ENCODE peak calls at places on chromosome 10, in six cellular contexts. One of them, this sample, is unnamed.
A peak's percentile ranks its signal among the peaks of the same experiment; 100 is the strongest.

GRCh38 chr10:129467346-129468119 is 492 bp downstream of the MGMT start:
- DNase-seq in left ventricle myocardium inferior: no peak
- DNase-seq in GM12891: no peak
- DNase-seq in stimulated activated CD4-positive, alpha-beta T cell treated with anti-CD3 and anti-CD28 coated beads, Interleukin-2, amount 100 ng/mL, for 48 hours: no peak
- DNase-seq in NCI-H1092: no peak
- DNase-seq in GM23248: peak; percentile 52
- DNase-seq in this sample: no peak

GRCh38 chr10:59622320-59622901 is 87.2 kb downstream of the SLC16A9 start:
- DNase-seq in left ventricle myocardium inferior: no peak
- DNase-seq in GM12891: no peak
- DNase-seq in stimulated activated CD4-positive, alpha-beta T cell treated with anti-CD3 and anti-CD28 coated beads, Interleukin-2, amount 100 ng/mL, for 48 hours: peak; percentile 12
- DNase-seq in NCI-H1092: peak; percentile 12
- DNase-seq in GM23248: peak; percentile 60
- DNase-seq in this sample: no peak

GRCh38 chr10:101050206-101051069 is 11.4 kb upstream of the KAZALD1 start:
- DNase-seq in left ventricle myocardium inferior: peak; percentile 49
- DNase-seq in GM12891: peak; percentile 78
- DNase-seq in stimulated activated CD4-positive, alpha-beta T cell treated with anti-CD3 and anti-CD28 coated beads, Interleukin-2, amount 100 ng/mL, for 48 hours: peak; percentile 87
- DNase-seq in NCI-H1092: peak; percentile 45
- DNase-seq in GM23248: peak; percentile 65
- DNase-seq in this sample: peak; percentile 66

GRCh38 chr10:89556590-89556989 is 21.2 kb upstream of the SLC16A12 start:
- DNase-seq in left ventricle myocardium inferior: no peak
- DNase-seq in GM12891: no peak
- DNase-seq in stimulated activated CD4-positive, alpha-beta T cell treated with anti-CD3 and anti-CD28 coated beads, Interleukin-2, amount 100 ng/mL, for 48 hours: no peak
- DNase-seq in NCI-H1092: no peak
- DNase-seq in GM23248: no peak
- DNase-seq in this sample: no peak

GRCh38 chr10:73413108-73413527 is 740 bp downstream of the ANXA7 start:
- DNase-seq in left ventricle myocardium inferior: no peak
- DNase-seq in GM12891: peak; percentile 39
- DNase-seq in stimulated activated CD4-positive, alpha-beta T cell treated with anti-CD3 and anti-CD28 coated beads, Interleukin-2, amount 100 ng/mL, for 48 hours: no peak
- DNase-seq in NCI-H1092: peak; percentile 17
- DNase-seq in GM23248: peak; percentile 77
- DNase-seq in this sample: no peak

GRCh38 chr10:3654496-3654895 is 130.5 kb downstream of the KLF6 start:
- DNase-seq in left ventricle myocardium inferior: no peak
- DNase-seq in GM12891: no peak
- DNase-seq in stimulated activated CD4-positive, alpha-beta T cell treated with anti-CD3 and anti-CD28 coated beads, Interleukin-2, amount 100 ng/mL, for 48 hours: no peak
- DNase-seq in NCI-H1092: no peak
- DNase-seq in GM23248: peak; percentile 36
- DNase-seq in this sample: no peak

GRCh38 chr10:117248700-117249465 is 8.0 kb downstream of the SLC18A2 start:
- DNase-seq in left ventricle myocardium inferior: no peak
- DNase-seq in GM12891: no peak
- DNase-seq in stimulated activated CD4-positive, alpha-beta T cell treated with anti-CD3 and anti-CD28 coated beads, Interleukin-2, amount 100 ng/mL, for 48 hours: no peak
- DNase-seq in NCI-H1092: no peak
- DNase-seq in GM23248: peak; percentile 86
- DNase-seq in this sample: no peak

GRCh38 chr10:29951441-29951931 is 107.9 kb downstream of the JCAD start:
- DNase-seq in left ventricle myocardium inferior: no peak
- DNase-seq in GM12891: no peak
- DNase-seq in stimulated activated CD4-positive, alpha-beta T cell treated with anti-CD3 and anti-CD28 coated beads, Interleukin-2, amount 100 ng/mL, for 48 hours: no peak
- DNase-seq in NCI-H1092: no peak
- DNase-seq in GM23248: no peak
- DNase-seq in this sample: no peak

GRCh38 chr10:115849197-115849596 is 423.8 kb downstream of the GFRA1 start:
- DNase-seq in left ventricle myocardium inferior: no peak
- DNase-seq in GM12891: no peak
- DNase-seq in stimulated activated CD4-positive, alpha-beta T cell treated with anti-CD3 and anti-CD28 coated beads, Interleukin-2, amount 100 ng/mL, for 48 hours: no peak
- DNase-seq in NCI-H1092: no peak
- DNase-seq in GM23248: no peak
- DNase-seq in this sample: no peak

GRCh38 chr10:99548041-99548530 is 15.3 kb downstream of the NKX2-3 start:
- DNase-seq in left ventricle myocardium inferior: no peak
- DNase-seq in GM12891: no peak
- DNase-seq in stimulated activated CD4-positive, alpha-beta T cell treated with anti-CD3 and anti-CD28 coated beads, Interleukin-2, amount 100 ng/mL, for 48 hours: no peak
- DNase-seq in NCI-H1092: no peak
- DNase-seq in GM23248: peak; percentile 50
- DNase-seq in this sample: no peak

GRCh38 chr10:46094931-46095755 is 49.1 kb upstream of the MSMB start:
- DNase-seq in left ventricle myocardium inferior: no peak
- DNase-seq in GM12891: no peak
- DNase-seq in stimulated activated CD4-positive, alpha-beta T cell treated with anti-CD3 and anti-CD28 coated beads, Interleukin-2, amount 100 ng/mL, for 48 hours: no peak
- DNase-seq in NCI-H1092: no peak
- DNase-seq in GM23248: peak; percentile 19
- DNase-seq in this sample: no peak

GRCh38 chr10:56231436-56231835 is 129.6 kb downstream of the ZWINT start:
- DNase-seq in left ventricle myocardium inferior: no peak
- DNase-seq in GM12891: no peak
- DNase-seq in stimulated activated CD4-positive, alpha-beta T cell treated with anti-CD3 and anti-CD28 coated beads, Interleukin-2, amount 100 ng/mL, for 48 hours: no peak
- DNase-seq in NCI-H1092: no peak
- DNase-seq in GM23248: peak; percentile 0
- DNase-seq in this sample: no peak

GRCh38 chr10:99854860-99855259 is 72.4 kb downstream of the ABCC2 start:
- DNase-seq in left ventricle myocardium inferior: no peak
- DNase-seq in GM12891: no peak
- DNase-seq in stimulated activated CD4-positive, alpha-beta T cell treated with anti-CD3 and anti-CD28 coated beads, Interleukin-2, amount 100 ng/mL, for 48 hours: no peak
- DNase-seq in NCI-H1092: no peak
- DNase-seq in GM23248: peak; percentile 88
- DNase-seq in this sample: no peak

GRCh38 chr10:7432884-7433726 is 22.3 kb upstream of the SFMBT2 start:
- DNase-seq in left ventricle myocardium inferior: no peak
- DNase-seq in GM12891: no peak
- DNase-seq in stimulated activated CD4-positive, alpha-beta T cell treated with anti-CD3 and anti-CD28 coated beads, Interleukin-2, amount 100 ng/mL, for 48 hours: no peak
- DNase-seq in NCI-H1092: peak; percentile 88
- DNase-seq in GM23248: no peak
- DNase-seq in this sample: no peak

GRCh38 chr10:69801434-69802315 is at the start of gene COL13A1:
- DNase-seq in left ventricle myocardium inferior: peak; percentile 38
- DNase-seq in GM12891: peak; percentile 28
- DNase-seq in stimulated activated CD4-positive, alpha-beta T cell treated with anti-CD3 and anti-CD28 coated beads, Interleukin-2, amount 100 ng/mL, for 48 hours: no peak
- DNase-seq in NCI-H1092: no peak
- DNase-seq in GM23248: peak; percentile 90
- DNase-seq in this sample: no peak

GRCh38 chr10:11653758-11654471 is 42.5 kb upstream of the USP6NL start:
- DNase-seq in left ventricle myocardium inferior: no peak
- DNase-seq in GM12891: no peak
- DNase-seq in stimulated activated CD4-positive, alpha-beta T cell treated with anti-CD3 and anti-CD28 coated beads, Interleukin-2, amount 100 ng/mL, for 48 hours: no peak
- DNase-seq in NCI-H1092: no peak
- DNase-seq in GM23248: no peak
- DNase-seq in this sample: no peak

GRCh38 chr10:21831986-21832735 is 171.4 kb downstream of the DNAJC1 start:
- DNase-seq in left ventricle myocardium inferior: no peak
- DNase-seq in GM12891: no peak
- DNase-seq in stimulated activated CD4-positive, alpha-beta T cell treated with anti-CD3 and anti-CD28 coated beads, Interleukin-2, amount 100 ng/mL, for 48 hours: no peak
- DNase-seq in NCI-H1092: no peak
- DNase-seq in GM23248: peak; percentile 25
- DNase-seq in this sample: no peak

GRCh38 chr10:29608476-29609301 is 26.1 kb downstream of the SVIL start:
- DNase-seq in left ventricle myocardium inferior: no peak
- DNase-seq in GM12891: no peak
- DNase-seq in stimulated activated CD4-positive, alpha-beta T cell treated with anti-CD3 and anti-CD28 coated beads, Interleukin-2, amount 100 ng/mL, for 48 hours: no peak
- DNase-seq in NCI-H1092: no peak
- DNase-seq in GM23248: no peak
- DNase-seq in this sample: no peak

This sample was measured in right lobe of liver.